ENCODE peak calls at places on chromosomes 4 and X, in six cellular contexts. B is T-helper 9 cell; R is T-helper 2 cell; A is stimulated activated CD4-positive, alpha-beta T cell treated with anti-CD3 and anti-CD28 coated beads, Interleukin-15, amount 100 ng/mL, for 1 hour; K is skeletal muscle cell; Z is fibroblast of lung. P is an unnamed sample.

GRCh38 chr4:141810038-141810701 is 173.8 kb downstream of the IL15 start:
- DNase-seq in B (no peak), K (no peak), A (no peak), R (no peak), Z (no peak), P (no peak)

GRCh38 chrX:68829594-68830485 is 1.0 kb downstream of the EFNB1 start:
- DNase-seq in Z (no peak), B (no peak), A (no peak), K (no peak), R (peak), P (peak)

GRCh38 chr4:6470502-6471302 is 1.7 kb downstream of the PPP2R2C start:
- DNase-seq in B (no peak), Z (peak), K (no peak), R (no peak), A (no peak), P (peak)

GRCh38 chr4:24477919-24478318 is 106.4 kb downstream of the DHX15 start:
- DNase-seq in A (no peak), R (no peak), B (no peak), Z (peak), K (peak), P (no peak)

GRCh38 chrX:134374910-134375309 is 85.1 kb upstream of the HPRT1 start:
- DNase-seq in A (no peak), R (no peak), K (no peak), B (no peak), Z (no peak), P (no peak)

GRCh38 chrX:13001961-13002671 is 27.2 kb downstream of the TMSB4X start:
- DNase-seq in Z (no peak), K (no peak), B (no peak), A (no peak), R (no peak), P (no peak)

GRCh38 chr4:52235775-52236174 is 184.7 kb downstream of the SPATA18 start:
- DNase-seq in K (no peak), R (no peak), Z (no peak), B (no peak), A (no peak), P (no peak)

GRCh38 chrX:105701310-105702052 is 120.9 kb upstream of the NRK start:
- DNase-seq in R (no peak), K (no peak), Z (peak), A (no peak), B (no peak), P (no peak)

GRCh38 chrX:154378059-154378798 is 866 bp upstream of the EMD start:
- DNase-seq in B (no peak), R (peak), K (no peak), Z (peak), A (peak), P (no peak)

GRCh38 chr4:76306882-76307669 is 543 bp downstream of the STBD1 start:
- DNase-seq in B (no peak), K (no peak), R (no peak), A (no peak), Z (peak), P (peak)

GRCh38 chrX:79259073-79259689 is 108.0 kb downstream of the ITM2A start:
- DNase-seq in K (no peak), Z (no peak), B (peak), R (peak), A (no peak), P (peak)

GRCh38 chrX:77572322-77572721 is 125.1 kb downstream of the FGF16 start:
- DNase-seq in B (no peak), K (no peak), A (no peak), Z (peak), R (no peak), P (no peak)